ENCODE peak calls at places on chromosomes 3 and 15, in six cellular contexts. A, V, F, M, L and W are unnamed samples.

GRCh38 chr3:71461749-71462483 is 121.6 kb downstream of the FOXP1 start:
- DNase-seq in A (no peak), V (no peak), F (no peak), M (no peak), L (peak), W (no peak)

GRCh38 chr15:26126070-26126469 is 262.9 kb upstream of the ATP10A start:
- DNase-seq in A (no peak), V (no peak), F (no peak), M (no peak), L (no peak), W (no peak)

GRCh38 chr15:75597667-75598341 is 18.7 kb upstream of the PTPN9 start:
- DNase-seq in A (no peak), V (no peak), F (peak), M (no peak), L (no peak), W (no peak)

GRCh38 chr15:96818861-96819260 is 488.4 kb downstream of the NR2F2 start:
- DNase-seq in A (no peak), V (no peak), F (no peak), M (no peak), L (no peak), W (no peak)

GRCh38 chr15:64051645-64052259 is 5.5 kb upstream of the DAPK2 start:
- DNase-seq in A (no peak), V (no peak), F (no peak), M (no peak), L (no peak), W (no peak)

GRCh38 chr3:116247510-116248077 is 197.7 kb downstream of the LSAMP start:
- DNase-seq in A (no peak), V (no peak), F (no peak), M (no peak), L (no peak), W (no peak)

GRCh38 chr3:53835257-53835656 is 11.0 kb downstream of the CHDH start:
- DNase-seq in A (no peak), V (no peak), F (no peak), M (no peak), L (no peak), W (no peak)

GRCh38 chr3:45881031-45882022 is 5.0 kb upstream of the CCR9 start:
- DNase-seq in A (no peak), V (no peak), F (peak), M (peak), L (peak), W (no peak)

GRCh38 chr3:103947062-103947461 is 1419.6 kb upstream of the ALCAM start:
- DNase-seq in A (no peak), V (no peak), F (no peak), M (no peak), L (no peak), W (no peak)

GRCh38 chr3:184546252-184546651 is 15.3 kb upstream of the EPHB3 start:
- DNase-seq in A (no peak), V (no peak), F (no peak), M (peak), L (no peak), W (no peak)

GRCh38 chr15:90697180-90697579 is 20.0 kb upstream of the BLM start:
- DNase-seq in A (no peak), V (no peak), F (no peak), M (no peak), L (no peak), W (no peak)

GRCh38 chr15:59273266-59273665 is 66.6 kb downstream of the LDHAL6B start:
- DNase-seq in A (no peak), V (no peak), F (no peak), M (no peak), L (no peak), W (no peak)

DNA sequence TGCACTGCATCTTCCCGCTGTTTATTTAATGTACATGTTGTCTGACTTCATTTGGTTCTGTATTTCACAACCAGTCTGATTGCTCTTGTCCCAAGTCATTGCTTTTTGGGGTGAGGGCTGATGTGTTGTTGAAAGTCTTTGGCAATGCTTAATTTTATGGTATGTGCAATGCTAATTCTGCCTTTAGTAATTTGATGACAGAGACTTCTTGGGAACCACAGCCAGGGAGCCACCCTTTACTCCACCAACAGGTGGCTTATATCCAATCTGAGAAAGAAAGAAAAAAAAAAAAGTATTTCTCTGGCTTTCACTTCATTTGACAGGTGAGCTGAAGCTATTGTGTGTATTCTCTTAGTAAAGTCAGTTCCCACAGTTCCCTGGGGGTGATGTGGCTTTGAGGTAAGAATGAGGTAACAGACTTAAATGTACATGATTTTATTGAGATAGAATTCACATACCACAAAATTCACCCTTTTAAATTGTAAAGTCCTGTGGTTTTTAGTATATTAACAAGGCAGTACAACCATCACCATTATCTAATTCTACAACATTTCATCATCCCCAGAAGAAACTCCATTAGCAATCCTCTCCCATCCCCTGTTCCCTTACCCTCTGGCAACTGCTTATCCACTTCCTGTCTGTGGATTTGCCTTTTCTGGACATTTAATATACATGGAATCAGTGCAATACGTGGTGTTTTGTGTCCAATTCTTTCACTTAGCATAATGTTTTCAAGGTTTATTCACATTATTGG is 97.3 kb downstream of the SLCO3A1 start:
- DNase-seq in A (no peak), V (no peak), F (peak), M (no peak), L (no peak), W (no peak)
- TF ChIP-seq CTCF in A (no peak), V (no peak), F (no peak), M (no peak), L (peak), W (peak)

GRCh38 chr3:163328680-163329079 is 1749.6 kb downstream of the SI start:
- DNase-seq in A (no peak), V (no peak), F (no peak), M (no peak), L (no peak), W (no peak)
- TF ChIP-seq CTCF in A (no peak), V (no peak), F (no peak), M (no peak), L (no peak), W (no peak)

DNA sequence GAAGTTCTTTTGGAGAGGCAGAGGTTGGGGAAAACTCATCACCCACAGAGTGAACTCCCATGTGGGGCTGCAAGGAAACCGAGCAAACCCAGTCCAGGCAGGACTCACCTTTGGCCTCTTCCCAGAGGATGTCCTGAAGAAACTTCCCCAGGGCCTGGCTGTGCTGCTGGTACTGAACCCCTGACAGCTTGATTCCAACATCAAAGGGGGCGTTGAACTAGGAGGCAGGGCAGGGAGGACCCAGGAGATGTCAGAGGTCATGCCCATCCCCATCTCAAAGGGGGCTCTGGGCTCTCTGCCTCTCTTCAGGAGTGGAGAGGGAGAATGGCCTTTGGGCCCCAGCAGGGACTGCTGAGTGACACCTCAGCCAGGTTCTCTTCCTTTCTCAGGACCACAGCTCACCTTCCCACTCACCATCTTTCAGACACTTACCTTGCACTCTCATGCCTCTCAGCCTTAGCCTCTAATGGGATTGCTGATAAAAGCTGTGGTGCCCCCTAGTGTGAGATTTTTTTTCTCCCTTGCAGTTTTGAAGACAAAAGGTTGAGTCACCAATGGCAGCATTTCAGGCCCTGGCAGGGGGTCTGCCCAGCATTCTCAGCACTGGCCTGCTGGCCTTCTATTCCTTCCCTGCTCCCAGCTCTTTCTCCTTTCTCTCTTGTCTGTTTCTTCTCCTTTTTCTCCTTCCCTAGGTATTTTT is 6.0 kb downstream of the GHRL start:
- DNase-seq in A (no peak), V (no peak), F (peak), M (peak), L (peak), W (no peak)
- TF ChIP-seq CTCF in A (no peak), V (peak), F (peak), M (no peak), L (peak), W (no peak)

GRCh38 chr15:22948056-22948455 is 32.1 kb downstream of the CYFIP1 start:
- DNase-seq in A (no peak), V (no peak), F (no peak), M (no peak), L (no peak), W (no peak)
- TF ChIP-seq CTCF in A (no peak), V (no peak), F (no peak), M (no peak), L (no peak), W (no peak)

DNA sequence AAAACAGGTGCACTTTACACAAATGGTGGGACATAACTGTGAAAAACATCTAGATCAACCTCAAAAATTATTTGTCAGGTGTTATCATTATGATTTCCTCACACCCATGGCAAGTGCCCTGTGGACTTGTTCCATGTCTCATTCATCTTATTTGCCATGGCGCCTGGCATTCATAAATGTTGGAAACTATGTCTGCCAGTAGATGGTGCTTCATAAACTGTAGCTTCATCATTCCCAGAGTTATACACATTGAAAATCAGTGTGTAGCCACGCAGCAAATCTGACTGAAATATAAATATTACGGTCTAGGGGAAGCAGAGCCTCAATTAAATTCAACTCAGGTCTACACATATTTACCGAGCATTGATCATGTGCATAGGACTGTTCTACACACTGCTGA is 90.7 kb downstream of the IMPG2 start:
- DNase-seq in A (no peak), V (no peak), F (peak), M (no peak), L (peak), W (no peak)
- TF ChIP-seq CTCF in A (no peak), V (no peak), F (peak), M (no peak), L (peak), W (no peak)

DNA sequence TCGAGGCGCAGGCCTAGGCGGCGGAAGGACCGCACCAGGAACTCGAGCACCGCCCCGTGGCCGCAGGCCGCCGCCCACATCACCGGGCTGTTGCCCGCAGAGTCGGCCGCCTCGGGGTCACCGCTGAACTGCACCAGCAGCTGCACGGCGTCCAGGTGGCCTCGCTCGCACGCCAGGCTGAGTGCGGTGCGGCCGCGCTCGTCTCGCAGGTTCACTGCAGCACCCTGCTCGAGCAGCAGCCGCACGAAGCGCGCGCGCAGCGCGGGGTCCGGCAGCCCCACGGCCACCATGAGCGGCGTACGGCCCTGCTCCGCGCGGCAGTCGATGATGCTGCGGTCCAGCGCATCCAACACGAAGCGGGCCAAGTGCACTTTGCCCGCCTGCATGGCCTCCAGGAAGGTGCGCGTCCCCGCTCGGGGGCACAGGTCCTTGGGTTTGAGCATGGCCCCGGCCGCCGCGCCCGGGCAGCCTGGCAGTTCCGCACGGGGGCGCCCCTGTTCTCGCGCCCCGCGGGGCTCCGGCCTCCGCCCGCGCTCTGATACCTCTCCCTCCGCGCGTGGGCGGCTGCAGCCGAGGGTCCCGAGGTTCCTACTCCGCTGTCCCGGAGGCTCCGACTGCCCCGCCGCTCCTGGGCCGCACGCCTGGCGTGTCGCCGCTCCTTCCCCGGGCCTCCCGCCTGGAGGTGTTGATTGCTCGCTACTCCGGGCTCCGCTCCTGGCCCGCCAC is 557 bp downstream of the ANKRD63 start:
- DNase-seq in A (peak), V (no peak), F (no peak), M (peak), L (no peak), W (peak)
- TF ChIP-seq CTCF in A (peak), V (no peak), F (no peak), M (peak), L (peak), W (peak)

DNA sequence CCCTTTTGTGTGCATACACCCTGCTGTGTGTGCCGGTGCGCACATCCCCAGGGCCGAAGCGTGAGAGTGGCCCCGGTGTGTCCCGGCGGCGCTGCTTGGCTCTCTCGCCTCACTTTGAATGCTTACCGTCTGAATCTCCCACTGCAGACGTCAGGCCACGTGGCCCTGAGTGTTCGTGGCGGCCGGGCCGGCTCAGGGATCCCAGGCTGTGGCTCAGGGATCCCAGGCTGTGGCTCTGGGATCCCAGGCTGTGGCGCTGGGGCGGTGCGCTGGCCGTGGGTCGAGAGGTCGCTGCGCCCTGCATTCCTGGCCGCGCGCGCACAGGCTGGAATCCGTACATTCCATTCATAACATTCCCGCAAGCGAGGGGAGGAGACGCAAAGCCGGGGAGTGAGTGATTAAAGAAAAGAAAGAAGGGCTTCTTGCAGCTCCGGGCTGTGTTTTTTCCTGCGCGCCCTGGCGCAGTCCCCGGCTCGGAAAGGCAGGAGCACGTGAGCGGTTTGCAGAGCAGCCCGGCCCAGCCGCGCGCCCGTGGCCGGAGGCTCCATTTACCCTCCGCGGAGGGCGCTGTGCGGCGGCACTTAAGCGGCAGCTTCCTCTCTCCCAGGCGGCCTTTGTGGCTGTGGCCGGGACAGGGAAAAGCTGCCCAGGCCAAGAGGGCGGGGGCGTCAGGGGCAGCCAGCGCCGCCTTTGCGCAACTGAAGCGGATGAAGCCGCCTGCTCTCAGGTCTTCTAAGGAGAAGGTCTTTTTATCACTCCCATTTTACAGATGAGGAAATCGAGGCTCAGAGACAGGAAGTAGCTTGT is 87.0 kb upstream of the ALDH1L1 start:
- DNase-seq in A (peak), V (peak), F (peak), M (no peak), L (peak), W (peak)
- TF ChIP-seq CTCF in A (no peak), V (no peak), F (peak), M (no peak), L (peak), W (peak)

GRCh38 chr3:148880681-148881080 is 15.6 kb downstream of the CPA3 start:
- DNase-seq in A (no peak), V (no peak), F (no peak), M (peak), L (no peak), W (no peak)

GRCh38 chr3:148882288-148882687 is 17.2 kb downstream of the CPA3 start:
- DNase-seq in A (no peak), V (no peak), F (peak), M (no peak), L (no peak), W (no peak)

GRCh38 chr3:148878073-148878472 is 13.0 kb downstream of the CPA3 start:
- DNase-seq in A (no peak), V (no peak), F (no peak), M (no peak), L (no peak), W (no peak)

GRCh38 chr3:148881286-148881685 is 16.2 kb downstream of the CPA3 start:
- DNase-seq in A (no peak), V (no peak), F (peak), M (no peak), L (no peak), W (no peak)

GRCh38 chr3:148879256-148879655 is 14.2 kb downstream of the CPA3 start:
- DNase-seq in A (no peak), V (no peak), F (no peak), M (no peak), L (no peak), W (no peak)
- TF ChIP-seq CTCF in A (no peak), V (no peak), F (no peak), M (no peak), L (no peak), W (no peak)

GRCh38 chr15:88674661-88675060 is 35.8 kb downstream of the ISG20 start:
- DNase-seq in A (no peak), V (no peak), F (no peak), M (no peak), L (no peak), W (no peak)

GRCh38 chr15:88678755-88679154 is 39.9 kb downstream of the ISG20 start:
- DNase-seq in A (no peak), V (no peak), F (no peak), M (no peak), L (no peak), W (no peak)

GRCh38 chr15:88681610-88682221 is 42.9 kb downstream of the ISG20 start:
- DNase-seq in A (no peak), V (no peak), F (no peak), M (no peak), L (no peak), W (no peak)

GRCh38 chr15:88684345-88684744 is 45.5 kb downstream of the ISG20 start:
- DNase-seq in A (no peak), V (no peak), F (no peak), M (no peak), L (no peak), W (no peak)

DNA sequence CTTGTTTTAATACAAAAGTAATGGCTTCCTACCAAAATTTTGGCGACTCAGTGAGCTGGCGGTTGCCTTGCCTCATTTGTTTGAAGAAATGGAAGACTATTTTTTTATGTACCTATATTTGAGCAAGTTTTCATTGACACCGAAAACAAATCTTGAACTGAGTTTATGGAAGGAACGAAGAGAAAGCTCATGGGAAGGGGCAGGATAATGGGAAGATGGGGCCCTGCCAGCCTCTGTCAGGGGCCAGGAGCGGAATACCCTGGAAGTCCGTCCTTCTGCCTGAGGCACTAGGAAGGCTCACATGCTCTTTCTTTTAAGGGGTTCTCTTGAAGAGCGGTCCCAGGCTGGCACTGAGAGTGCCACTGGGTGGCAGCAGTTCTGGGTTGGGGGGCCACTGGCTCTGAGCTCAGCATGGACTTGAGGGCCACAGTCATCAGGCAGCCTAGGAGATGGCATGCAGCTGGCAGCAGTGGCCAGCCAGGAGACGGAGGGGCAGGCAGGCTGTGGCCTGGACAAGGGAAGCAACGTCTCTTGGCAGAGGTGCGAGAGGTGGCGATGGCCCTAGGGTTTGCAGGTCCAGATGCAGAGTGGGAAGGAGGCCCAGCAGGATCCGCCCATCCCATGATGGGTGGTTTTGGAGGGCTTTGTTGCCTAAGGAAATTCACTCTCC is 41.6 kb downstream of the ISG20 start:
- DNase-seq in A (no peak), V (no peak), F (no peak), M (no peak), L (no peak), W (no peak)
- TF ChIP-seq CTCF in A (no peak), V (no peak), F (no peak), M (no peak), L (peak), W (no peak)

GRCh38 chr3:108645364-108645763 is 55.8 kb downstream of the DZIP3 start:
- DNase-seq in A (no peak), V (no peak), F (no peak), M (no peak), L (no peak), W (no peak)

DNA sequence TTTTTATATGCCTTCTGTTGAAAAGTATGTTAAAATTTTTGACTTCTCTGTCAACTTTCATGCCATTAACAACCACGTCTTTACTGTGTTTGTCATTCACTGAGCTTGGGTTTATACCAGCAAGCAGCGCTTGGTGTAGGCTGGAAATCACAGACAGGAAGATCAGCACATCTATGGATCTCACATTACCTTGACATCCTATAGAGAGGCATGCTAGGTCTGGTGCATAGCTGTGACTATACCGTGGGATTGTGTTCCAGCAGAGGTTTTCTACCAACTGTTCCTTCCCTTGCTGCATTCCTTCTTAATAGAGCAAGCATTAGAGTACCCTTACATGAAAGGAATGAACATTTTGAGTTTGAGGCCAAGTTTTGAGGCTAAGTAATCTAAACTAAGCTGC is 53.0 kb downstream of the DZIP3 start:
- DNase-seq in A (no peak), V (no peak), F (no peak), M (no peak), L (no peak), W (no peak)
- TF ChIP-seq CTCF in A (no peak), V (no peak), F (no peak), M (no peak), L (no peak), W (no peak)